ENCODE peak calls at places on chromosomes 3 and 15, in four cellular contexts. X is right cardiac atrium, S is IMR-90, D is ascending aorta. C is an unnamed sample.

GRCh38 chr3:62817678-62818077 is 57.5 kb downstream of the CADPS start:
- DNase-seq in X (no peak), S (no peak), D (no peak), C (no peak)

GRCh38 chr15:32674681-32675080 is 33.2 kb downstream of the SCG5 start:
- DNase-seq in X (no peak), S (no peak), D (no peak), C (no peak)

GRCh38 chr3:74691946-74692345 is 77.5 kb upstream of the CNTN3 start:
- DNase-seq in X (no peak), S (no peak), D (no peak), C (no peak)

GRCh38 chr3:10224794-10225660 is 23.2 kb upstream of the TATDN2 start:
- DNase-seq in X (peak; percentile 63), S (peak; percentile 66), D (peak; percentile 91), C (peak; percentile 23)

GRCh38 chr3:113278599-113278955 is 67.2 kb downstream of the BOC start:
- DNase-seq in X (no peak), S (no peak), D (no peak), C (no peak)

GRCh38 chr3:34382859-34383258 is 584.4 kb downstream of the PDCD6IP start:
- DNase-seq in X (no peak), S (no peak), D (no peak), C (no peak)

GRCh38 chr15:99998661-99999101 is 265.4 kb upstream of the LYSMD4 start:
- DNase-seq in X (no peak), S (peak; percentile 1), D (no peak), C (no peak)

GRCh38 chr15:82543155-82543554 is 2.9 kb upstream of the RPS17 start:
- DNase-seq in X (no peak), S (peak; percentile 91), D (peak; percentile 58), C (no peak)

GRCh38 chr3:97692406-97692805 is 72.2 kb upstream of the ARL6 start:
- DNase-seq in X (no peak), S (no peak), D (no peak), C (no peak)

GRCh38 chr3:75655501-75655904 is 8.6 kb upstream of the FRG2C start:
- DNase-seq in X (no peak), S (no peak), D (no peak), C (no peak)

GRCh38 chr3:52534281-52535183 is 875 bp upstream of the NT5DC2 start:
- DNase-seq in X (no peak), S (peak; percentile 28), D (peak; percentile 76), C (no peak)

GRCh38 chr3:127961963-127962362 is 46.9 kb downstream of the KBTBD12 start:
- DNase-seq in X (no peak), S (peak; percentile 25), D (no peak), C (no peak)

GRCh38 chr15:51203797-51204196 is 109.1 kb upstream of the TNFAIP8L3 start:
- DNase-seq in X (no peak), S (peak; percentile 74), D (no peak), C (no peak)

GRCh38 chr3:11568503-11569155 is 75.1 kb downstream of the VGLL4 start:
- DNase-seq in X (peak; percentile 85), S (peak; percentile 93), D (peak; percentile 97), C (no peak)

GRCh38 chr15:101027273-101027901 is 108.2 kb downstream of the LRRK1 start:
- DNase-seq in X (no peak), S (no peak), D (peak; percentile 62), C (no peak)

GRCh38 chr15:100901702-100902435 is 17.3 kb upstream of the LRRK1 start:
- DNase-seq in X (no peak), S (no peak), D (peak; percentile 61), C (no peak)

GRCh38 chr15:56736308-56736707 is 3.0 kb upstream of the ZNF280D start:
- DNase-seq in X (no peak), S (peak; percentile 61), D (no peak), C (no peak)

GRCh38 chr3:187012609-187013051 is 82.3 kb downstream of the ST6GAL1 start:
- DNase-seq in X (no peak), S (peak; percentile 64), D (no peak), C (no peak)

GRCh38 chr3:74067296-74067695 is 442.6 kb upstream of the PDZRN3 start:
- DNase-seq in X (no peak), S (peak; percentile 32), D (no peak), C (no peak)

GRCh38 chr15:78763111-78763795 is 48.0 kb downstream of the ADAMTS7 start:
- DNase-seq in X (no peak), S (no peak), D (peak; percentile 61), C (no peak)

GRCh38 chr3:15815696-15816095 is 17.9 kb upstream of the ANKRD28 start:
- DNase-seq in X (no peak), S (peak; percentile 88), D (no peak), C (no peak)

GRCh38 chr15:82647835-82648256 is 683 bp upstream of the CPEB1 start:
- DNase-seq in X (no peak), S (no peak), D (no peak), C (no peak)

GRCh38 chr3:32239638-32240550 is 1.4 kb downstream of the CMTM8 start:
- DNase-seq in X (no peak), S (no peak), D (no peak), C (no peak)
- H3K9me3 ChIP-seq in X (no peaks in the 10 kb centered on the region), S (peaks cover 4% of the 10 kb centered on the region), D (peaks cover 8% of the 10 kb centered on the region), C (no peaks in the 10 kb centered on the region)

GRCh38 chr15:62402687-62403086 is 237.6 kb upstream of the C2CD4B start:
- DNase-seq in X (no peak), S (no peak), D (no peak), C (no peak)
- H3K9me3 ChIP-seq in X (no peaks in the 10 kb centered on the region), S (peaks cover 9% of the 10 kb centered on the region), D (no peaks in the 10 kb centered on the region), C (peaks cover 3% of the 10 kb centered on the region)

DNA sequence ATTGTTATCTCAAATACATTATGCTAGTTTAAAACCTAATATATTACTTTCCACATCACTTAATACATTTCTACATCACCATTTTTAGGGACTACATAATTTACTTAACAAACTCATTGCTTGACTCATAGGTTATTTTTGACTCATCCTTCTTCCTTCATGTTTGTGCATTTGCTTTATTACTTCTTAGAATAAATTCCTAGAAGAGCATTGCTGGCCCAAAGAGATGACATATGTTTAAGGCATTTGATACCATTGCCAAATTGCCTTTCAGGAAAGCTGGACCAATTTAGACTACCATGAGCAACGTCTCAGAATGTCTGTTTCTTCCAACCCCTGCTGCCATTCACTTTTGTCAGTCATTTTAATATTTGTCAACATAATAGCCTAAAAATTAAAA is 905.8 kb downstream of the IGSF11 start:
- DNase-seq in X (no peak), S (peak; percentile 86), D (no peak), C (no peak)
- H3K9me3 ChIP-seq in X (no peaks in the 10 kb centered on the region), S (no peaks in the 10 kb centered on the region), D (no peaks in the 10 kb centered on the region), C (no peaks in the 10 kb centered on the region)

DNA sequence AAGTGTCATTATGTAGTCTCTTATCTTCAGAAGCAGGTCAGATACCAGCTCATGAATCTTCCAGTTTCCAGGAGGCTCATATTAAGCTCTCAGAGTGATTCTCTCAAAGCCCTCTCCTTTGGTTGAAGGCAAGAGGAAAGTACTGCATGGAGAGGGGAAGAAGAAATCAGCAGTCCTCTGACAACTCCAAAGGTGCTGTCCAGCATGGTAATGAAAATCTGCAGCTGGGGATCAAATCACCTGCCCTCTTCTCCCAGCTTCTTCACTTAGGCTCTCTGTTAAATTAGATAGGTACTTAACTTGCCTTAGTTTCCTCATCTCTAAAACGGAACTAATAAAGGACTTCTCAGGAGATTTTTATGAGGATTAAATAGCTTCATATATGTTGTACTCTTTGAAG is 738.8 kb upstream of the GOLIM4 start:
- DNase-seq in X (no peak), S (no peak), D (no peak), C (no peak)
- H3K9me3 ChIP-seq in X (no peaks in the 10 kb centered on the region), S (no peaks in the 10 kb centered on the region), D (no peaks in the 10 kb centered on the region), C (no peaks in the 10 kb centered on the region)

DNA sequence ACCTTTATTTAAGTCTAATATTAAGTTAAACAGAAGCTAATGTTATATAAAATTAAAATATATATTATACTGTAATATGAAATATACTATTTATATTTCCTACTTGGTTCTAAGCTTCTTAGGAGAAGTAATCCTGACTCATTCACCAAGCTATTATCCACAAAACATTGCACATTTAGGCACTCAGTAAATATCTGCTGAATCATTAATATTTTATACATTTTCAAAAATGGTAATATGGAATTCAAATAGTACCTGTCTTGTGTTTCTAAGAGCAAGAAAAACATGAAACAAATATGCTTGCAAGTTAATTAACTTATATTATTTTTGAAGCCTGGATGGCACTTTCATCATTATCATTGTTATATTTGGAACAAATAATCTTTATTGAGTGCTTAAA is 153.0 kb upstream of the CNTN4 start:
- DNase-seq in X (no peak), S (no peak), D (no peak), C (no peak)
- H3K9me3 ChIP-seq in X (no peaks in the 10 kb centered on the region), S (peaks cover 13% of the 10 kb centered on the region), D (no peaks in the 10 kb centered on the region), C (no peaks in the 10 kb centered on the region)

GRCh38 chr3:58688563-58688962 is 22.0 kb upstream of the FAM3D start:
- DNase-seq in X (no peak), S (no peak), D (no peak), C (no peak)

GRCh38 chr3:58690490-58690889 is 23.9 kb upstream of the FAM3D start:
- DNase-seq in X (no peak), S (no peak), D (no peak), C (no peak)

GRCh38 chr3:58692484-58692883 is 25.9 kb upstream of the FAM3D start:
- DNase-seq in X (no peak), S (no peak), D (no peak), C (no peak)

GRCh38 chr3:58693929-58694850 is 27.6 kb upstream of the FAM3D start:
- DNase-seq in X (no peak), S (no peak), D (no peak), C (no peak)

GRCh38 chr3:58691997-58692396 is 25.4 kb upstream of the FAM3D start:
- DNase-seq in X (no peak), S (peak; percentile 7), D (no peak), C (no peak)
- H3K9me3 ChIP-seq in X (no peaks in the 10 kb centered on the region), S (peaks cover 6% of the 10 kb centered on the region), D (no peaks in the 10 kb centered on the region), C (no peaks in the 10 kb centered on the region)

GRCh38 chr15:25019434-25019833 is 64.6 kb downstream of the SNRPN start:
- DNase-seq in X (no peak), S (no peak), D (no peak), C (no peak)

GRCh38 chr15:25022233-25022632 is 67.4 kb downstream of the SNRPN start:
- DNase-seq in X (no peak), S (peak; percentile 64), D (no peak), C (no peak)
- H3K9me3 ChIP-seq in X (no peaks in the 10 kb centered on the region), S (no peaks in the 10 kb centered on the region), D (peaks cover 92% of the 10 kb centered on the region), C (peaks cover 5% of the 10 kb centered on the region)

GRCh38 chr15:40456738-40457137 is 14.0 kb upstream of the CHST14 start:
- DNase-seq in X (no peak), S (no peak), D (no peak), C (no peak)

GRCh38 chr15:40456299-40456712 is 14.5 kb upstream of the CHST14 start:
- DNase-seq in X (peak; percentile 55), S (no peak), D (no peak), C (no peak)

GRCh38 chr15:40460404-40460803 is 10.4 kb upstream of the CHST14 start:
- DNase-seq in X (no peak), S (no peak), D (no peak), C (no peak)

GRCh38 chr15:40459391-40460015 is 11.3 kb upstream of the CHST14 start:
- DNase-seq in X (no peak), S (no peak), D (no peak), C (no peak)

GRCh38 chr15:40458495-40459371 is 12.1 kb upstream of the CHST14 start:
- DNase-seq in X (peak; percentile 13), S (no peak), D (no peak), C (no peak)
- H3K9me3 ChIP-seq in X (no peaks in the 10 kb centered on the region), S (no peaks in the 10 kb centered on the region), D (no peaks in the 10 kb centered on the region), C (no peaks in the 10 kb centered on the region)